ENCODE peak calls at places on chromosomes 11 and 22, in eight cellular contexts. I is T-helper 22 cell; Q is GM12865; G is head of caudate nucleus; S is naive B cell; B is activated naive CD4-positive, alpha-beta T cell treated with anti-CD3 and anti-CD28 coated beads for 36 hours; L is testis; O is left ventricle myocardium superior. U is an unnamed sample.
A peak's percentile ranks its signal among the peaks of the same experiment; 100 is the strongest.

GRCh38 chr11:92667446-92668165 is 301.8 kb upstream of the MTNR1B start:
- DNase-seq in I (no peak), Q (no peak), G (no peak), S (no peak), B (no peak), L (no peak), O (no peak), U (no peak)

GRCh38 chr11:32792948-32793475 is 1.4 kb downstream of the CCDC73 start:
- DNase-seq in I (no peak), Q (peak; percentile 67), G (peak; percentile 32), S (peak; percentile 29), B (peak; percentile 84), L (peak; percentile 77), O (peak; percentile 55), U (peak; percentile 49)

GRCh38 chr22:40504285-40505249 is 132.0 kb downstream of the MRTFA start:
- DNase-seq in I (no peak), Q (peak; percentile 19), G (no peak), S (no peak), B (no peak), L (no peak), O (no peak), U (no peak)

GRCh38 chr22:22316589-22316988 is 72.0 kb downstream of the VPREB1 start:
- DNase-seq in I (no peak), Q (no peak), G (no peak), S (no peak), B (no peak), L (no peak), O (no peak), U (no peak)

GRCh38 chr11:75565916-75566762 is 4.1 kb downstream of the SERPINH1 start:
- DNase-seq in I (no peak), Q (no peak), G (no peak), S (no peak), B (no peak), L (no peak), O (no peak), U (no peak)

GRCh38 chr11:79050784-79051183 is 390.0 kb downstream of the TENM4 start:
- DNase-seq in I (no peak), Q (no peak), G (no peak), S (no peak), B (no peak), L (no peak), O (peak; percentile 63), U (no peak)

GRCh38 chr22:25449781-25450317 is 114.6 kb upstream of the GRK3 start:
- DNase-seq in I (no peak), Q (no peak), G (no peak), S (no peak), B (no peak), L (no peak), O (no peak), U (no peak)

GRCh38 chr11:73961321-73961720 is 10.5 kb downstream of the DNAJB13 start:
- DNase-seq in I (no peak), Q (no peak), G (no peak), S (no peak), B (no peak), L (no peak), O (no peak), U (no peak)

GRCh38 chr11:21897203-21897602 is 295.7 kb upstream of the ANO5 start:
- DNase-seq in I (no peak), Q (no peak), G (no peak), S (no peak), B (no peak), L (no peak), O (no peak), U (no peak)

GRCh38 chr11:3859373-3859881 is 4.0 kb downstream of the STIM1 start:
- DNase-seq in I (no peak), Q (peak; percentile 81), G (no peak), S (no peak), B (peak; percentile 47), L (peak; percentile 49), O (peak; percentile 83), U (no peak)

GRCh38 chr11:8252388-8252787 is 11.3 kb downstream of the LMO1 start:
- DNase-seq in I (no peak), Q (no peak), G (no peak), S (no peak), B (no peak), L (no peak), O (no peak), U (no peak)